ENCODE peak calls at places on chromosomes 16 and 17, in eight cellular contexts. Q, L, A, U, O, N, Z and V are unnamed samples.

GRCh38 chr16:58360041-58360634 is 32.1 kb upstream of the GINS3 start:
- DNase-seq in Q (no peak), L (no peak), A (no peak), U (no peak), O (no peak), N (no peak), Z (no peak), V (no peak)

GRCh38 chr17:41308251-41308917 is 725 bp downstream of the KRTAP16-1 start:
- DNase-seq in Q (no peak), L (no peak), A (no peak), U (peak; percentile 31), O (peak; percentile 75), N (no peak), Z (peak; percentile 26), V (no peak)

GRCh38 chr17:8118769-8119574 is 658 bp upstream of the ALOXE3 start:
- DNase-seq in Q (peak; percentile 91), L (peak; percentile 86), A (peak; percentile 99), U (peak; percentile 84), O (peak; percentile 82), N (peak; percentile 58), Z (peak; percentile 85), V (peak; percentile 85)

GRCh38 chr17:5283531-5284315 is 1.6 kb downstream of the RABEP1 start:
- DNase-seq in Q (no peak), L (no peak), A (no peak), U (peak; percentile 14), O (no peak), N (no peak), Z (no peak), V (no peak)

GRCh38 chr17:77734371-77735050 is 224.0 kb upstream of the TNRC6C start:
- DNase-seq in Q (peak; percentile 80), L (peak; percentile 95), A (peak; percentile 31), U (no peak), O (no peak), N (peak; percentile 46), Z (no peak), V (peak; percentile 29)

GRCh38 chr17:44881145-44881544 is 18.1 kb downstream of the EFTUD2 start:
- DNase-seq in Q (no peak), L (no peak), A (no peak), U (no peak), O (no peak), N (no peak), Z (no peak), V (no peak)

GRCh38 chr16:351804-352520 is 561 bp downstream of the AXIN1 start:
- DNase-seq in Q (no peak), L (no peak), A (no peak), U (peak; percentile 30), O (peak; percentile 32), N (no peak), Z (peak; percentile 27), V (peak; percentile 34)

GRCh38 chr16:16019488-16019887 is 70.1 kb downstream of the ABCC1 start:
- DNase-seq in Q (no peak), L (no peak), A (no peak), U (no peak), O (no peak), N (no peak), Z (no peak), V (peak; percentile 42)

GRCh38 chr16:56643080-56643778 is 4.8 kb downstream of the MT1A start:
- DNase-seq in Q (no peak), L (no peak), A (no peak), U (no peak), O (peak; percentile 59), N (no peak), Z (peak; percentile 74), V (peak; percentile 86)

GRCh38 chr16:85453-85782 is 7.4 kb downstream of the MPG start:
- DNase-seq in Q (no peak), L (no peak), A (no peak), U (no peak), O (no peak), N (no peak), Z (no peak), V (no peak)

GRCh38 chr16:527015-527903 is at the start of gene CAPN15:
- DNase-seq in Q (peak; percentile 90), L (peak; percentile 93), A (peak; percentile 45), U (peak; percentile 87), O (peak; percentile 81), N (peak; percentile 69), Z (peak; percentile 84), V (peak; percentile 93)

GRCh38 chr16:58272855-58273254 is 22.0 kb downstream of the PRSS54 start:
- DNase-seq in Q (no peak), L (no peak), A (no peak), U (no peak), O (no peak), N (no peak), Z (no peak), V (no peak)

GRCh38 chr16:2815299-2815771 is 1.7 kb upstream of the PRSS21 start:
- DNase-seq in Q (no peak), L (no peak), A (no peak), U (no peak), O (no peak), N (no peak), Z (no peak), V (no peak)